ENCODE peak calls at places on chromosomes 1 and 21, in five cellular contexts. N, I, Q, S and K are unnamed samples.

GRCh38 chr1:52641307-52641706 is 8.3 kb downstream of the SHISAL2A start:
- DNase-seq in N (no peak), I (no peak), Q (no peak), S (no peak), K (no peak)

GRCh38 chr1:160410412-160411005 is 10.1 kb downstream of the VANGL2 start:
- DNase-seq in N (peak; percentile 52), I (no peak), Q (no peak), S (peak; percentile 61), K (no peak)

GRCh38 chr21:35484856-35485255 is 435.8 kb upstream of the RUNX1 start:
- DNase-seq in N (no peak), I (no peak), Q (no peak), S (no peak), K (no peak)

GRCh38 chr1:166944186-166944967 is 31.0 kb downstream of the ILDR2 start:
- DNase-seq in N (no peak), I (no peak), Q (no peak), S (no peak), K (no peak)

GRCh38 chr1:234608720-234609527 is 1.1 kb downstream of the IRF2BP2 start:
- DNase-seq in N (peak; percentile 56), I (no peak), Q (peak; percentile 50), S (peak; percentile 56), K (peak; percentile 56)

GRCh38 chr1:51714374-51715019 is 97.6 kb downstream of the OSBPL9 start:
- DNase-seq in N (no peak), I (no peak), Q (no peak), S (no peak), K (no peak)

GRCh38 chr1:57188169-57188568 is 222.4 kb upstream of the C8B start:
- DNase-seq in N (no peak), I (no peak), Q (no peak), S (no peak), K (no peak)

GRCh38 chr1:115114308-115114707 is 25.0 kb upstream of the TSPAN2 start:
- DNase-seq in N (no peak), I (no peak), Q (no peak), S (no peak), K (no peak)

GRCh38 chr21:41229527-41230248 is 61.7 kb downstream of the BACE2 start:
- DNase-seq in N (no peak), I (no peak), Q (no peak), S (no peak), K (no peak)

GRCh38 chr1:111592389-111593361 is 26.9 kb upstream of the RAP1A start:
- DNase-seq in N (peak; percentile 32), I (no peak), Q (peak; percentile 87), S (peak; percentile 22), K (peak; percentile 4)

GRCh38 chr1:19758227-19758830 is 41.4 kb downstream of the TMCO4 start:
- DNase-seq in N (no peak), I (peak; percentile 63), Q (no peak), S (no peak), K (no peak)

GRCh38 chr1:163056832-163057231 is 12.3 kb upstream of the RGS4 start:
- DNase-seq in N (no peak), I (no peak), Q (no peak), S (no peak), K (no peak)

GRCh38 chr1:245896258-245896657 is 610.8 kb downstream of the SMYD3 start:
- DNase-seq in N (no peak), I (no peak), Q (no peak), S (no peak), K (no peak)

GRCh38 chr1:150186789-150187559 is 37.3 kb downstream of the PLEKHO1 start:
- DNase-seq in N (peak; percentile 12), I (no peak), Q (no peak), S (no peak), K (no peak)

GRCh38 chr1:31460027-31460426 is 47.0 kb downstream of the SERINC2 start:
- DNase-seq in N (no peak), I (no peak), Q (no peak), S (no peak), K (no peak)
- TF ChIP-seq CTCF in N (peak; percentile 22), I (peak; percentile 17), Q (no peak), S (no peak), K (peak; percentile 26)

GRCh38 chr1:109906839-109907180 is 3.8 kb upstream of the CSF1 start:
- DNase-seq in N (no peak), I (no peak), Q (no peak), S (no peak), K (no peak)

GRCh38 chr1:109907190-109907774 is 3.4 kb upstream of the CSF1 start:
- DNase-seq in N (no peak), I (no peak), Q (no peak), S (no peak), K (no peak)

GRCh38 chr1:109905520-109905919 is 5.1 kb upstream of the CSF1 start:
- DNase-seq in N (no peak), I (no peak), Q (no peak), S (no peak), K (no peak)

GRCh38 chr1:109904105-109904817 is 6.4 kb upstream of the CSF1 start:
- DNase-seq in N (no peak), I (no peak), Q (no peak), S (no peak), K (no peak)

DNA sequence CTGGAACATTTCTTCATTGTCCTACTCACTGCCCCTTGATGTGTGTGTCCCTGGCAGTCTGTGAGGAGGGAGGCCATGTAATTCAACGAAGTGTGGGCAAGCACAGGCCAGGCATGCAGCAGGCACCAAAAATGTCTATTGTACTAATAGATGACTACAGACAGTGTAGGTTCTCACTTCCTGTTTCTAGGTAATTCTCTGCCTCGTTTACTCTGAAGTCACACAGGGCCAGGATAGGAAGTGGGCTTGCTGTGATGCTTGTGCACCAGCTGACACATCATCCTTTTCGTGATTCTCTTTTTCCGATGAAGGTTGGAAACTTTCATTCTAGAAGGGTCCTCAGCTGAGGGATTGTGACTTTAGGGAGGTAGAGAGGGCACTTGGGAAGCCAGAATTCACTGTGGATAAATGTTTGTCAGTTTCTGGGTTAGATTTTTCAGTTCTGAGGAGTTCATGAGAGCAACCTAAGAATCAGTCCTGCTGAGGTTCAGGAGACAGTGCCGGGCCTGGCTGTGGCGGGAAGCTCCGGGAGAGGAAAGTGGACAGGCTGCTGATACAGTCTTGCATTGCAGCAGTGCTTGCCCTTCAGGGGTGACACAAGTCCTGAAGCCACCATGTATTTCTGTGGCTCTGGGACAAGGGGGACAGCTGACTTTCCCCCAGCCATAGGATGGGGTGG is 4.3 kb upstream of the CSF1 start:
- DNase-seq in N (no peak), I (no peak), Q (no peak), S (no peak), K (no peak)
- TF ChIP-seq CTCF in N (no peak), I (no peak), Q (no peak), S (no peak), K (no peak)

GRCh38 chr1:27306892-27307850 is 14.8 kb upstream of the TMEM222 start:
- DNase-seq in N (peak; percentile 42), I (no peak), Q (no peak), S (peak; percentile 59), K (peak; percentile 48)
- TF ChIP-seq CTCF in N (peak; percentile 28), I (no peak), Q (no peak), S (peak; percentile 16), K (peak; percentile 30)

DNA sequence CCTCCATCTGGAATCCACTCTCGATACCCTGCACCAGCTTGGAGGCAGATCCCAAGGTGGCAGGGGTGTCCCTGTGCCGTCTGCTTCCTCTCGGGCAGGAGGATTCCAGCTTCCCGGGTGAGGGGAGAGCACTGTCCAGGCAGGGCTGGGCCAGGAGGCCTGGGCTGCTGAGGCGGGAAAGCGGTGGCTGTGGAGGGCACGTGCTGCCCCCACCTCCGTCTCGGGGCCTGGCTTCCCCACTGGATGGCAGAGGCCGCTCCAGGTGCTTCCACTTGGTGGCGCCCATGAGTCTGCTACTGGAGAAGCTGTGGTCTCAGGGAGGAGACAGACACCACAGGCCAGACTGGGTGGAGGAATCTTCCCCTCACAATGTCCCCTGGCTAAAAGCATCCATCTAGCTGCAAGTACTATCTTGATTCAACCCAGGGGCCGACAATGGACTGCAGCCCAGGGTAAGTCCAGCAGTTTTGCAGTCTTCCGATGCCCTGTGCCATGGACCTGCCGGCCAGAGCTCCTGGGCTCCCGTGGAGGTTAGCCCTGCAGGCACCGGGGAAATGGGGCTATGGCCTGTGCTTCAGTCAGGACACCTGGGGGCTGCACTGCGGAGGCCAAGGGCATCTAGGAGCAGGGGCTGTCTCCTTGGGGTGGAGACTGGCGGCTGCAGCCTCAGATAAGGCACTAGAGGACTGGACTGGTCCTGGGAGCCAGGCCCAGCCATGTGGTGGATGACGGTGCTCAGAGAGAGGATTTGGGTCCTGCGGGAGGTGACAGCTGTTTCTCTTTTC is 41.3 kb upstream of the EIF4G3 start:
- DNase-seq in N (peak; percentile 68), I (no peak), Q (no peak), S (peak; percentile 86), K (peak; percentile 80)
- TF ChIP-seq CTCF in N (peak; percentile 42), I (peak; percentile 52), Q (no peak), S (peak; percentile 37), K (peak; percentile 35)